ENCODE peak calls at places on chromosomes 7 and 10, in nine cellular contexts. P is H54; I is amniotic epithelial cell; Q is iPS-NIHi11; W is stomach; O is cardiac muscle cell; N is heart left ventricle; Y is amniotic stem cell; D is activated effector memory CD4-positive, alpha-beta T cell treated with anti-CD3 and anti-CD28 coated beads, Interleukin-2, amount 50 U/mL, for 16 hours. L is an unnamed sample.

GRCh38 chr7:128352138-128352537 is 8.4 kb upstream of the RBM28 start:
- DNase-seq in P (no peak), I (peak; percentile 34), Q (peak; percentile 91), W (peak; percentile 77), O (peak; percentile 73), N (no peak), Y (no peak), D (peak; percentile 70), L (peak; percentile 57)

GRCh38 chr10:63464402-63465292 is 1.1 kb downstream of the JMJD1C start:
- DNase-seq in P (no peak), I (peak; percentile 32), Q (no peak), W (no peak), O (peak; percentile 60), N (no peak), Y (no peak), D (no peak), L (no peak)

GRCh38 chr10:13349776-13350274 is 1.7 kb upstream of the SEPHS1 start:
- DNase-seq in P (peak; percentile 75), I (peak; percentile 65), Q (peak; percentile 76), W (peak; percentile 37), O (peak; percentile 69), N (peak; percentile 44), Y (no peak), D (peak; percentile 70), L (peak; percentile 54)

GRCh38 chr10:31321396-31321941 is 2.5 kb downstream of the ZEB1 start:
- DNase-seq in P (no peak), I (peak; percentile 28), Q (no peak), W (no peak), O (peak; percentile 32), N (no peak), Y (no peak), D (peak; percentile 72), L (no peak)

GRCh38 chr7:81499262-81500116 is 270.4 kb downstream of the HGF start:
- DNase-seq in P (peak; percentile 18), I (peak; percentile 81), Q (peak; percentile 50), W (no peak), O (peak; percentile 94), N (peak; percentile 22), Y (peak; percentile 82), D (no peak), L (no peak)

GRCh38 chr10:111872591-111872990 is 311.0 kb downstream of the GPAM start:
- DNase-seq in P (no peak), I (no peak), Q (no peak), W (no peak), O (no peak), N (no peak), Y (no peak), D (no peak), L (no peak)

GRCh38 chr7:100372256-100372655 is 1.0 kb upstream of the PILRA start:
- DNase-seq in P (no peak), I (peak; percentile 77), Q (no peak), W (no peak), O (peak; percentile 81), N (no peak), Y (no peak), D (no peak), L (peak; percentile 91)

GRCh38 chr7:155803418-155804376 is 8.6 kb downstream of the SHH start:
- DNase-seq in P (no peak), I (no peak), Q (peak; percentile 62), W (peak; percentile 78), O (no peak), N (no peak), Y (no peak), D (no peak), L (no peak)